ENCODE peak calls at places on chromosome 20, in six cellular contexts. C is Peyer's patch, N is hepatocyte, I is psoas muscle, P is A673, T is IMR-90. L is an unnamed sample. For H3K27me3, the result is how much of the 10 kb centered on the place peaks cover.

GRCh38 chr20:12177657-12178293 is 260.1 kb downstream of the BTBD3 start:
- DNase-seq in C (no peak), N (peak), I (no peak), P (no peak), T (no peak), L (no peak)

GRCh38 chr20:21521596-21522478 is 8.0 kb upstream of the NKX2-2 start:
- DNase-seq in C (no peak), N (no peak), I (no peak), P (peak), T (no peak), L (no peak)

GRCh38 chr20:62942456-62942855 is 4.5 kb downstream of the GID8 start:
- DNase-seq in C (peak), N (no peak), I (no peak), P (no peak), T (no peak), L (no peak)

GRCh38 chr20:61295726-61296628 is 43.9 kb downstream of the CDH4 start:
- DNase-seq in C (no peak), N (no peak), I (no peak), P (no peak), T (no peak), L (no peak)

GRCh38 chr20:52167232-52167840 is 24.2 kb downstream of the ZFP64 start:
- DNase-seq in C (no peak), N (no peak), I (no peak), P (no peak), T (no peak), L (no peak)

GRCh38 chr20:13984211-13984610 is 6.2 kb downstream of the SEL1L2 start:
- DNase-seq in C (no peak), N (no peak), I (no peak), P (no peak), T (no peak), L (no peak)

GRCh38 chr20:46129955-46130481 is 11.9 kb downstream of the CD40 start:
- DNase-seq in C (peak), N (no peak), I (no peak), P (no peak), T (no peak), L (no peak)

GRCh38 chr20:45290677-45291355 is 15.8 kb upstream of the RBPJL start:
- DNase-seq in C (peak), N (peak), I (peak), P (peak), T (peak), L (peak)

GRCh38 chr20:63116412-63117106 is 99.4 kb downstream of the YTHDF1 start:
- DNase-seq in C (no peak), N (peak), I (peak), P (peak), T (peak), L (no peak)

GRCh38 chr20:47220161-47220582 is 136.3 kb downstream of the ZMYND8 start:
- DNase-seq in C (no peak), N (no peak), I (peak), P (peak), T (no peak), L (peak)

GRCh38 chr20:17935186-17935585 is 33.4 kb downstream of the SNX5 start:
- DNase-seq in C (no peak), N (no peak), I (no peak), P (no peak), T (peak), L (no peak)

GRCh38 chr20:33235696-33236095 is at the start of gene BPIFA1:
- DNase-seq in C (no peak), N (no peak), I (no peak), P (no peak), T (no peak), L (no peak)

GRCh38 chr20:33234050-33234449 is 1.7 kb upstream of the BPIFA1 start:
- DNase-seq in C (no peak), N (no peak), I (no peak), P (no peak), T (no peak), L (no peak)

GRCh38 chr20:33239418-33239817 is 3.6 kb downstream of the BPIFA1 start:
- DNase-seq in C (no peak), N (no peak), I (no peak), P (no peak), T (no peak), L (no peak)

GRCh38 chr20:33237989-33238388 is 2.2 kb downstream of the BPIFA1 start:
- DNase-seq in C (no peak), N (no peak), I (no peak), P (no peak), T (no peak), L (no peak)

GRCh38 chr20:33236351-33236750 is 555 bp downstream of the BPIFA1 start:
- DNase-seq in C (no peak), N (no peak), I (no peak), P (no peak), T (no peak), L (no peak)
- H3K27me3 ChIP-seq in C (under half), N (under half), I (under half), P (under half), T (under half), L (under half)

GRCh38 chr20:58718729-58719128 is 26.1 kb downstream of the NPEPL1 start:
- DNase-seq in C (no peak), N (peak), I (peak), P (no peak), T (no peak), L (no peak)
- TF ChIP-seq CTCF in C (no peak), N (no peak), I (no peak), P (no peak), T (no peak), L (no peak)

GRCh38 chr20:37189617-37190016 is 10.3 kb upstream of the MROH8 start:
- DNase-seq in C (no peak), N (no peak), I (no peak), P (no peak), T (no peak), L (no peak)
- H3K27ac ChIP-seq in C (no peak), N (no peak), I (peak), P (no peak), T (no peak), L (no peak)

GRCh38 chr20:57129303-57129702 is 137.1 kb downstream of the BMP7 start:
- DNase-seq in C (no peak), N (no peak), I (no peak), P (no peak), T (no peak), L (no peak)

GRCh38 chr20:57128051-57128757 is 138.2 kb downstream of the BMP7 start:
- DNase-seq in C (no peak), N (no peak), I (no peak), P (no peak), T (no peak), L (no peak)

GRCh38 chr20:57131601-57132391 is 134.6 kb downstream of the BMP7 start:
- DNase-seq in C (no peak), N (no peak), I (no peak), P (no peak), T (no peak), L (no peak)

GRCh38 chr20:57130160-57130772 is 136.2 kb downstream of the BMP7 start:
- DNase-seq in C (no peak), N (peak), I (no peak), P (no peak), T (no peak), L (no peak)

DNA sequence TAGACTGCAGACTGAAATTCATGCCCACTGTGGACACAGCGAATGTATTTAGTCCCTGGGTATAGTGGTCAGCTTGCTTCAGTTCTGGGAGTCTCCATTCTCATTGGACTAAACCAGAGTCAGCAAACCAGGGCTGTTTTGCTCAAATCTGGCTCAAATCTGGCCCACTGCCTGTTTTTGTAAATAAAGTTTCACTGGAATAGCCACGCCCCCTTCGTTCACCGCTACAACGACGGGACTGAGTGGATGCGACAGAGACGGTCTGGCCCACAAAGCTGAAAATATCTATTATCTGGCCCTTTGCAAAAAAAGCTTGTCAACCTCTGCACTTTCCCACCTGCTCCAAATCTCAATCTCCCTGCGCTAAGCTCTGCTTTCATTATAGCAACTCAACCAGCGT is 135.4 kb downstream of the BMP7 start:
- DNase-seq in C (no peak), N (no peak), I (no peak), P (no peak), T (no peak), L (no peak)
- H3K27me3 ChIP-seq in C (under half), N (under half), I (under half), P (under half), T (under half), L (under half)

GRCh38 chr20:25477156-25477882 is 69.8 kb downstream of the GINS1 start:
- DNase-seq in C (no peak), N (no peak), I (no peak), P (no peak), T (no peak), L (no peak)
- TF ChIP-seq CTCF in C (no peak), N (no peak), I (no peak), P (no peak), T (no peak), L (no peak)

DNA sequence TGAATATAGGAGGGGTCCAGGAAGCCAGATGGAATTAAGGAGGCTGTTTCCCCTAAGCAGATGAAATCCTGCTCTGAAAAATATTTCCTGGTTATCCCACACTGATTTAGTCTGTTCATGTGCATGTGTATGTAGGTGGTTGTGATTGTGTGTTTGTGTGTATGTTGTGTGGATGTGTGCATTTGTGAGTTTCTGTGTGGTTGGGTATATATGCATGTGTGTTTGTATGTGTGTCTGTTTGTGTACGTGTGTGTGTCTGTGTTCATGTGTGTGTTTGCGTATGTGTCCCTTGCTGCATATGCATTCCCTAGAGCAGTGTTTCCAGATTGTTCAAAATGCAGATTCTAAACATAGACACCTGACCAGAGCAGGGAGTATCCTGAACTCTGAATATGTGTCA is 239.9 kb downstream of the MAFB start:
- DNase-seq in C (no peak), N (no peak), I (no peak), P (no peak), T (no peak), L (no peak)
- H3K27ac ChIP-seq in C (no peak), N (no peak), I (no peak), P (no peak), T (no peak), L (no peak)

GRCh38 chr20:49496526-49497216 is 14.2 kb upstream of the KCNB1 start:
- DNase-seq in C (no peak), N (peak), I (no peak), P (no peak), T (no peak), L (no peak)
- H3K27me3 ChIP-seq in C (under half), N (under half), I (under half), P (under half), T (under half), L (under half)